ENCODE peak calls at places on chromosomes 11 and 22, in four cellular contexts. I is lung, P is A549, U is SK-N-SH. S is an unnamed sample.

GRCh38 chr11:63952570-63952969 is 13.8 kb downstream of the NAA40 start:
- DNase-seq in U (no peak), P (no peak), I (no peak), S (no peak)

GRCh38 chr11:94020777-94021615 is at the start of gene HEPHL1:
- DNase-seq in P (no peak), U (no peak), I (no peak), S (peak; percentile 87)

GRCh38 chr11:12291313-12291712 is 86.1 kb upstream of the PARVA start:
- DNase-seq in U (peak; percentile 1), P (no peak), I (no peak), S (no peak)

GRCh38 chr11:1163911-1164735 is 6.4 kb downstream of the MUC5AC start:
- DNase-seq in P (no peak), I (no peak), U (peak; percentile 26), S (no peak)

GRCh38 chr22:39448205-39449054 is 8.4 kb upstream of the MGAT3 start:
- DNase-seq in I (no peak), P (no peak), U (no peak), S (no peak)

GRCh38 chr11:16806791-16807190 is 68.3 kb downstream of the C11orf58 start:
- DNase-seq in U (no peak), P (no peak), I (no peak), S (no peak)

GRCh38 chr11:20110908-20111669 is 49.2 kb downstream of the DBX1 start:
- DNase-seq in P (peak; percentile 85), U (peak; percentile 78), I (peak; percentile 48), S (peak; percentile 87)

GRCh38 chr11:34757026-34757451 is 136.1 kb downstream of the EHF start:
- DNase-seq in P (peak; percentile 32), I (no peak), U (no peak), S (peak; percentile 65)

GRCh38 chr22:19120829-19121630 is 1.2 kb downstream of the DGCR2 start:
- DNase-seq in P (peak; percentile 47), I (peak; percentile 67), U (no peak), S (peak; percentile 44)

GRCh38 chr11:128772814-128773213 is 78.9 kb downstream of the FLI1 start:
- DNase-seq in I (peak; percentile 80), U (no peak), P (no peak), S (no peak)

GRCh38 chr11:20584093-20584774 is 15.2 kb upstream of the SLC6A5 start:
- DNase-seq in P (peak; percentile 8), I (no peak), U (no peak), S (no peak)

GRCh38 chr11:6548641-6549040 is 51.6 kb downstream of the DNHD1 start:
- DNase-seq in I (no peak), U (no peak), P (no peak), S (no peak)

GRCh38 chr11:106216281-106216680 is 138.8 kb downstream of the AASDHPPT start:
- DNase-seq in U (no peak), P (no peak), I (no peak), S (no peak)

GRCh38 chr22:19068784-19069271 is 53.4 kb downstream of the DGCR2 start:
- DNase-seq in I (no peak), U (no peak), P (no peak), S (no peak)

GRCh38 chr22:44361391-44362126 is 48.8 kb upstream of the SHISAL1 start:
- DNase-seq in I (no peak), P (peak; percentile 18), U (no peak), S (no peak)

GRCh38 chr22:38973289-38974169 is 8.6 kb upstream of the APOBEC3B start:
- DNase-seq in U (no peak), P (peak; percentile 41), I (peak; percentile 43), S (peak; percentile 10)

GRCh38 chr11:82675838-82676237 is 57.8 kb downstream of the FAM181B start:
- DNase-seq in I (no peak), P (no peak), U (no peak), S (no peak)

GRCh38 chr11:18540207-18541009 is 13.7 kb upstream of the TSG101 start:
- DNase-seq in U (peak; percentile 28), I (no peak), P (peak; percentile 48), S (peak; percentile 26)

GRCh38 chr11:87421422-87421821 is 383.7 kb downstream of the TMEM135 start:
- DNase-seq in U (peak; percentile 56), I (peak; percentile 34), P (peak; percentile 83), S (peak; percentile 83)

GRCh38 chr11:120912504-120912903 is 111.4 kb upstream of the TBCEL start:
- DNase-seq in P (peak; percentile 51), U (peak; percentile 51), I (no peak), S (peak; percentile 55)

GRCh38 chr11:33652930-33653329 is 47.7 kb downstream of the C11orf91 start:
- DNase-seq in P (no peak), U (no peak), I (no peak), S (no peak)

GRCh38 chr11:118870396-118871343 is 13.0 kb upstream of the CXCR5 start:
- DNase-seq in I (peak; percentile 37), P (no peak), U (peak; percentile 14), S (peak; percentile 55)

GRCh38 chr11:17572791-17573460 is 25.9 kb downstream of the OTOG start:
- DNase-seq in P (no peak), I (no peak), U (no peak), S (no peak)

GRCh38 chr11:83115551-83115950 is 41.4 kb upstream of the PCF11 start:
- DNase-seq in I (no peak), U (no peak), P (no peak), S (no peak)

GRCh38 chr22:30828187-30829155 is 133.8 kb downstream of the OSBP2 start:
- DNase-seq in P (no peak), U (no peak), I (no peak), S (no peak)

GRCh38 chr11:64445651-64446050 is 86.7 kb downstream of the RPS6KA4 start:
- DNase-seq in I (no peak), U (no peak), P (no peak), S (no peak)

GRCh38 chr11:96158126-96158525 is 184.9 kb downstream of the MAML2 start:
- DNase-seq in P (no peak), I (no peak), U (no peak), S (no peak)

GRCh38 chr11:32426819-32427615 is 8.3 kb downstream of the WT1 start:
- DNase-seq in U (peak; percentile 30), P (no peak), I (no peak), S (no peak)

GRCh38 chr22:36756031-36756430 is 19.9 kb downstream of the IFT27 start:
- DNase-seq in U (no peak), I (no peak), P (no peak), S (no peak)
- TF ChIP-seq CTCF in U (no peak), I (no peak), P (no peak), S (no peak)

GRCh38 chr11:69003866-69004311 is 9.2 kb downstream of the MRGPRF start:
- DNase-seq in I (no peak), U (no peak), P (no peak), S (no peak)

GRCh38 chr11:69003301-69003865 is 9.7 kb downstream of the MRGPRF start:
- DNase-seq in I (no peak), P (no peak), U (no peak), S (no peak)

GRCh38 chr11:69005631-69006368 is 7.2 kb downstream of the MRGPRF start:
- DNase-seq in U (no peak), I (no peak), P (no peak), S (no peak)

GRCh38 chr11:69005183-69005630 is 7.8 kb downstream of the MRGPRF start:
- DNase-seq in U (no peak), P (no peak), I (no peak), S (no peak)

GRCh38 chr11:69004411-69005182 is 8.4 kb downstream of the MRGPRF start:
- DNase-seq in I (no peak), U (peak; percentile 28), P (no peak), S (no peak)
- H3K4me3 ChIP-seq in I (no peak overlapping the region), U (no peak overlapping the region), P (no peak overlapping the region), S (no peak overlapping the region)

GRCh38 chr11:43931717-43932039 is 10.8 kb upstream of the C11orf96 start:
- DNase-seq in U (no peak), P (peak; percentile 13), I (no peak), S (no peak)
- TF ChIP-seq CTCF in U (peak; percentile 28), P (no peak), I (no peak), S (peak; percentile 8)

DNA sequence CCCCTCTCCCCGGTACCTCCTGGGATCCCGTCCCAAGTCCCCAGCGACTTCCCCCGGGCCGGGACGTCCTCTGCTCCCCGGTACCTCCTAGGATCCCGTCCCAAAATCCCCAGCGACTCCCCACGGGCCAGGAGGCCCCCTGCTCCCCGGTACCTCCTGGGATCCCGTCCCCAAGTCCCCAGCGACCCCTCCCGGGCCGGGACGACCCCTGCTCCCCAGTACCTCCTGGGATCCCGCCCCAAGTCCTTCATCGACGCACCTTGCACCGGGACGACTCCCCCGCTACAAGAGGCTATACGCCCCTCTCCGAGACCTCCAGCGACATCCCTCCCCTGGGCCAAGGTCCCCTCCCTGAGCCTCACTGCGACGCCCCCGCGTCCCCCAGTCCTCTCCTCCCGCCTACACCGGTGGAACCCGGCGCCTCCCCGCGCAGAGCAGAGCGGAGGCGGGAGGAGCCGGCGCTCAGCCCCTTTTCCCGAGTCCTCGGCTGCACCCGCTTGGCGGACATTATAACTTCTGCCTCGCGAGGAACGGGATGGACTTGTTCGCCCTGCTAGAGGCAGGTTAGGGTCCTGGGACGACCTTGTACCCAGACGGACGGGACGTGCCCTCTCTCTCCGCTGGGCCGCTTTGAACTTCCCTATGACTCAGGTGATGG is 912 bp downstream of the KREMEN1 start:
- DNase-seq in I (peak; percentile 51), U (no peak), P (no peak), S (peak; percentile 39)
- H3K4me3 ChIP-seq in I (peak overlapping the region; percentile 67), U (peak overlapping the region; percentile 67), P (peak overlapping the region; percentile 85), S (peak overlapping the region; percentile 69)

S was measured in fibroblast of villous mesenchyme.